ENCODE peak calls at places on chromosomes 1 and 21, in nine cellular contexts. W is Caki2, Z is NCI-H1417 treated with DMSO at 0.1 percent for 48 hours, G is GM04503, M is T follicular helper cell, L is C1 segment of cervical spinal cord, C is KG1, Q is head of caudate nucleus, P is NCI-H2029. U is an unnamed sample.

GRCh38 chr1:165257969-165258459 is 98.5 kb downstream of the LMX1A start:
- DNase-seq in W (peak; percentile 58), L (peak; percentile 29), M (peak; percentile 1), Q (peak; percentile 45), P (peak; percentile 69), C (peak; percentile 27), G (peak; percentile 11), Z (no peak), U (peak; percentile 82)

GRCh38 chr1:231091853-231092301 is 51.8 kb upstream of the FAM89A start:
- DNase-seq in G (no peak), Z (no peak), L (no peak), C (no peak), P (no peak), Q (no peak), W (no peak), M (peak; percentile 6), U (peak; percentile 62)

GRCh38 chr1:78472251-78472620 is 18.5 kb upstream of the PTGFR start:
- DNase-seq in L (no peak), P (no peak), M (no peak), W (no peak), G (no peak), C (no peak), Q (no peak), Z (no peak), U (no peak)

GRCh38 chr1:248872752-248873408 is 14.0 kb upstream of the ZNF692 start:
- DNase-seq in W (peak; percentile 80), Q (peak; percentile 42), Z (peak; percentile 53), G (peak; percentile 38), M (no peak), P (peak; percentile 43), L (no peak), C (peak; percentile 84), U (peak; percentile 70)

GRCh38 chr1:32754282-32755097 is 51.9 kb upstream of the SYNC start:
- DNase-seq in L (no peak), Z (no peak), P (no peak), C (no peak), Q (peak; percentile 8), G (no peak), M (peak; percentile 29), W (no peak), U (peak; percentile 64)

GRCh38 chr1:26602378-26602959 is 72.9 kb downstream of the RPS6KA1 start:
- DNase-seq in M (peak; percentile 19), W (peak; percentile 51), C (peak; percentile 36), P (peak; percentile 6), Q (peak; percentile 11), G (no peak), Z (peak; percentile 37), L (no peak), U (no peak)

GRCh38 chr21:43908167-43908566 is 43.1 kb downstream of the AGPAT3 start:
- DNase-seq in L (no peak), W (no peak), Q (no peak), P (no peak), C (no peak), G (no peak), M (no peak), Z (no peak), U (no peak)

GRCh38 chr1:157948547-157949152 is 44.8 kb upstream of the KIRREL1 start:
- DNase-seq in M (no peak), L (no peak), C (no peak), P (no peak), Q (peak; percentile 15), G (no peak), Z (no peak), W (no peak), U (peak; percentile 29)

GRCh38 chr1:119160435-119160834 is 20.0 kb upstream of the WARS2 start:
- DNase-seq in M (no peak), L (no peak), P (no peak), C (no peak), Q (no peak), W (no peak), Z (no peak), G (no peak), U (no peak)

GRCh38 chr1:7636801-7637526 is 134.1 kb upstream of the VAMP3 start:
- DNase-seq in C (no peak), Q (no peak), Z (no peak), L (no peak), P (no peak), W (no peak), M (no peak), G (no peak), U (no peak)

GRCh38 chr1:66246371-66247262 is 287.3 kb upstream of the SGIP1 start:
- DNase-seq in Z (no peak), W (no peak), M (no peak), Q (no peak), G (no peak), P (no peak), L (no peak), C (no peak), U (no peak)

U was measured in glutamatergic neuron.